ENCODE peak calls at places on chromosomes 3 and 15, in eight cellular contexts. A is aorta, O is mesenchymal stem cell, D is tibial artery, W is PC-3, F is IMR-90, P is tibial nerve, Z is cardiac muscle cell. L is an unnamed sample. For H3K4me1, the result is how much of the 10 kb centered on the place peaks cover.

GRCh38 chr15:68578175-68578959 is 426 bp upstream of the CORO2B start:
- DNase-seq in Z (peak), A (peak), D (peak), P (peak), W (peak), O (peak), F (peak), L (peak)

GRCh38 chr3:36957862-36958686 is 13.2 kb upstream of the TRANK1 start:
- DNase-seq in W (peak), F (peak), Z (peak), A (no peak), O (peak), D (no peak), P (no peak), L (no peak)

GRCh38 chr15:63069616-63069952 is 27.0 kb downstream of the TPM1 start:
- DNase-seq in Z (no peak), O (peak), W (no peak), F (no peak), A (no peak), P (no peak), D (no peak), L (no peak)

GRCh38 chr3:87436781-87437543 is 160.6 kb upstream of the POU1F1 start:
- DNase-seq in P (no peak), D (no peak), Z (no peak), W (peak), F (no peak), A (no peak), O (no peak), L (no peak)

GRCh38 chr15:29568840-29569532 is 253.3 kb downstream of the TJP1 start:
- DNase-seq in O (no peak), F (no peak), W (peak), D (no peak), A (no peak), P (no peak), Z (peak), L (no peak)

GRCh38 chr3:170714151-170714550 is 128.3 kb upstream of the SLC7A14 start:
- DNase-seq in O (peak), D (no peak), W (peak), F (peak), P (no peak), A (no peak), Z (peak), L (no peak)

GRCh38 chr3:42148982-42149432 is 57.9 kb downstream of the TRAK1 start:
- DNase-seq in P (peak), A (peak), F (peak), W (peak), D (peak), O (peak), Z (peak), L (peak)

GRCh38 chr3:25429441-25429907 is 1.4 kb downstream of the RARB start:
- DNase-seq in A (no peak), Z (peak), W (no peak), P (no peak), O (no peak), D (no peak), F (no peak), L (no peak)

GRCh38 chr3:21894459-21895083 is 143.6 kb upstream of the ZNF385D start:
- DNase-seq in A (no peak), D (no peak), W (peak), F (peak), O (peak), Z (peak), P (no peak), L (no peak)

GRCh38 chr3:105440113-105440512 is 73.4 kb downstream of the ALCAM start:
- DNase-seq in W (no peak), Z (no peak), P (no peak), O (no peak), F (no peak), A (no peak), D (no peak), L (no peak)

GRCh38 chr3:16482770-16483531 is 30.5 kb downstream of the RFTN1 start:
- DNase-seq in Z (no peak), W (no peak), O (peak), F (peak), P (no peak), D (peak), A (peak), L (no peak)

GRCh38 chr3:44248152-44248551 is 6.5 kb downstream of the TOPAZ1 start:
- DNase-seq in P (no peak), F (no peak), W (no peak), D (no peak), A (no peak), Z (no peak), O (no peak), L (no peak)

GRCh38 chr3:141594357-141594756 is 107.5 kb downstream of the RASA2 start:
- DNase-seq in P (no peak), W (no peak), D (no peak), O (no peak), F (no peak), A (no peak), Z (no peak), L (no peak)

GRCh38 chr3:5071061-5071460 is 51.0 kb upstream of the ARL8B start:
- DNase-seq in O (no peak), F (peak), A (no peak), D (no peak), Z (peak), P (no peak), W (no peak), L (no peak)

GRCh38 chr15:52005748-52006701 is 13.0 kb upstream of the MAPK6 start:
- DNase-seq in W (peak), P (no peak), O (peak), F (peak), Z (peak), D (no peak), A (no peak), L (no peak)

GRCh38 chr15:63522143-63522531 is 17.7 kb downstream of the USP3 start:
- DNase-seq in W (no peak), F (no peak), A (no peak), D (no peak), P (no peak), O (no peak), Z (peak), L (no peak)

GRCh38 chr3:41808152-41808551 is 153.8 kb downstream of the ULK4 start:
- DNase-seq in P (no peak), D (no peak), A (no peak), Z (peak), O (peak), F (peak), W (peak), L (no peak)

GRCh38 chr3:31448035-31448881 is 84.5 kb upstream of the STT3B start:
- DNase-seq in O (no peak), F (peak), P (no peak), Z (peak), A (no peak), D (no peak), W (peak), L (no peak)

GRCh38 chr3:98885851-98886250 is 15.6 kb downstream of the DCBLD2 start:
- DNase-seq in W (no peak), P (no peak), D (no peak), A (no peak), O (peak), Z (peak), F (peak), L (peak)

GRCh38 chr15:73683624-73684536 is at the start of gene CD276:
- DNase-seq in F (peak), Z (peak), D (peak), A (peak), O (peak), P (peak), W (peak), L (peak)

GRCh38 chr3:171809513-171810277 is 588 bp downstream of the PLD1 start:
- DNase-seq in Z (peak), F (peak), W (peak), P (peak), D (peak), A (peak), O (peak), L (peak)
- H3K4me1 ChIP-seq in Z (under half), F (under half), W (half or more), P (half or more), D (under half), A (under half), O (under half), L (under half)

DNA sequence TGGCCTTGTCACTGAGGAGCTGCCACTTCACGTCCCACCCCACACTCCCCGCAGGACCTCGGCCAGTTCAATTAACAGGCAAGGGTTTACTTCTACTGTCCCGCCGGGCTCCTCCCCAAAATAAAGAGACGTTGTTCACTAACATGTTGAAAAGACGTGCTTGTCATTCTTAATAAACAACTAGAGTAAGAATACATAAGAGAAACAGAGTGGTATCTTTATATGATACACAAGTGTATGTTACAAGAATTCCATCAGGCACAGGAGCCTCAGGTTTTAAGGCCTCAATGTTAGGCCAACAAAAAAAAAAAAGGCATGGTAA is 326 bp upstream of the IMPDH2 start:
- DNase-seq in D (no peak), W (no peak), F (no peak), P (no peak), O (no peak), A (no peak), Z (no peak), L (no peak)
- H3K4me3 ChIP-seq in D (peak), W (peak), F (no peak), P (peak), O (peak), A (no peak), Z (no peak), L (no peak)

GRCh38 chr3:186361246-186361611 is 805 bp downstream of the DGKG start:
- DNase-seq in W (no peak), D (no peak), F (no peak), P (no peak), Z (no peak), A (no peak), O (no peak), L (no peak)

GRCh38 chr3:186362409-186362757 is 349 bp upstream of the DGKG start:
- DNase-seq in P (no peak), A (no peak), F (no peak), Z (no peak), O (no peak), W (no peak), D (no peak), L (no peak)

GRCh38 chr3:186362988-186363387 is 954 bp upstream of the DGKG start:
- DNase-seq in F (no peak), Z (no peak), O (no peak), A (peak), W (no peak), D (peak), P (no peak), L (no peak)

GRCh38 chr3:186360779-186361178 is 1.3 kb downstream of the DGKG start:
- DNase-seq in W (no peak), A (peak), O (no peak), F (no peak), D (no peak), P (no peak), Z (no peak), L (peak)

GRCh38 chr3:186361612-186362408 is at the start of gene DGKG:
- DNase-seq in A (peak), D (peak), W (peak), P (peak), O (no peak), F (no peak), Z (peak), L (peak)
- H3K4me1 ChIP-seq in A (under half), D (half or more), W (under half), P (under half), O (under half), F (under half), Z (under half), L (under half)

DNA sequence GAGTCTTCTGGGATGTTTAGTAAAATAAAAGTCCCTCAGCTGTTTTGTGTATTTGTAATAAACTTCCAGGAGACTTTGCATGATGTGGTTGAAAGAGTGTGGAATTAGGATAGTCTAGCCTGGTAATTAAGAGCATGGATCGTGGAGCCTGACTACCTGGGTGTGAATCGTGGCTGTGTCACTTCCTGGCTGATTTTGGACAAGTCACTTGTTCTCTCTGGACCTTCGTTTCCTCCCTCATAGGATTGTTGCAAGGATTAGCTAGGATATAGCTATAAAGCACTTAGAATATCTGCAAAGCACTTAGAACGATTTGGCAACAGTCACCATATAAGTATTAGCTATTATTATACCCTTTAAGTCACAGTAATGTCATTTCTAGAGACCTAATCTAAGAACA is 40.2 kb downstream of the SLMAP start:
- DNase-seq in D (no peak), O (peak), A (no peak), F (peak), W (peak), P (no peak), Z (no peak), L (no peak)
- H3K4me3 ChIP-seq in D (no peak), O (no peak), A (no peak), F (no peak), W (no peak), P (no peak), Z (no peak), L (no peak)

GRCh38 chr3:72761410-72761809 is 86.8 kb downstream of the SHQ1 start:
- DNase-seq in W (no peak), D (no peak), Z (no peak), A (no peak), P (no peak), O (no peak), F (no peak), L (no peak)

GRCh38 chr3:72754582-72754981 is 93.7 kb downstream of the SHQ1 start:
- DNase-seq in F (no peak), D (no peak), W (no peak), Z (no peak), P (no peak), A (no peak), O (no peak), L (no peak)

GRCh38 chr3:72753495-72753894 is 94.8 kb downstream of the SHQ1 start:
- DNase-seq in W (no peak), P (no peak), D (no peak), O (no peak), A (no peak), F (no peak), Z (no peak), L (no peak)

GRCh38 chr3:72756900-72757299 is 91.3 kb downstream of the SHQ1 start:
- DNase-seq in D (no peak), Z (no peak), O (no peak), W (no peak), A (no peak), F (no peak), P (no peak), L (no peak)
- H3K4me1 ChIP-seq in D (under half), Z (under half), O (under half), W (under half), A (under half), F (under half), P (under half), L (under half)

DNA sequence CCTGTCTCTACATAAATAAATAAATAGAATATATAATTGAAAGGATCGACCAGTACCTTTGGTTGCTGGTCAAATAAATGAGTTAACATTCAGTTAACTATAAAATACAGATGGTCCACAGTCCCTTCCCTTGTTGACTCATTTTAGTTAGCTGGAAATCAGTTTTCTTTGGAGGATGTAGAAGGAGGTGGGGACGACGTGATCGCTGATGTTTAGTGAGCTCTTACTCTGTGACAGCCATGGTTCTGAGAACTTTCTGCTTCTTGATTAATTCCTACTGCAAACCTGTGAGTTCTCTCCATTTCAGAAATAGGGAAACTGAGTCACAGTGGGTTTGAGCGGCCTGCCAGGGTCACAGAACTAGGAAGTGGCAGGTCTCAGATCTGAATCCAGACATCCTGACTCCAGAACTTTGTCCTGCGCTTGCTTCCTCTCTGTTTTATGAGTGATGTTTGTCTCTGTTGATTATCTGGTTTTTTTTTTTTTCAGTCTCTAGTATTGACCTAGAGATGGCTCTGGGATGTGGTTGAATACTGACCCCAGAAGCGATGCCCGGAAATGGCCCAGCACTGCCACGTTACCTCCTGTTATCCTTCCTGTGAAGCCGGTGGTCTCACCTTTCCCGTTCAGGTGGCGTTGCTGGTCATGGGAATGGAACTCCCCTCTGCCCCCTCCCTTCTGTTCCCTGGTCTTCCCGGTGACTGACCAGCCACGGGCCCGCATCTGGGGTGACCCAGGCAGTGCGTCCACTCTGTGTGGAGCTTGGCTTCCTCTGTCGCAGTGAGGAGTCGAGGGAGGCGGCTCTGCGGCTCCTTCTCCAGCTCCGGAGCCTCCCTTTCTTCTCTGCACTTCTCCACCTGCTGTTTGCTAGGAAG is 18.2 kb downstream of the SYNM start:
- DNase-seq in F (no peak), P (no peak), D (no peak), O (peak), Z (no peak), W (peak), A (peak), L (no peak)
- H3K4me3 ChIP-seq in F (no peak), P (no peak), D (peak), O (peak), Z (no peak), W (peak), A (no peak), L (peak)

GRCh38 chr15:64618569-64618968 is 156.8 kb downstream of the RBPMS2 start:
- DNase-seq in A (no peak), W (no peak), F (no peak), Z (no peak), D (no peak), O (no peak), P (no peak), L (no peak)
- H3K4me1 ChIP-seq in A (under half), W (under half), F (under half), Z (under half), D (under half), O (under half), P (under half), L (under half)

DNA sequence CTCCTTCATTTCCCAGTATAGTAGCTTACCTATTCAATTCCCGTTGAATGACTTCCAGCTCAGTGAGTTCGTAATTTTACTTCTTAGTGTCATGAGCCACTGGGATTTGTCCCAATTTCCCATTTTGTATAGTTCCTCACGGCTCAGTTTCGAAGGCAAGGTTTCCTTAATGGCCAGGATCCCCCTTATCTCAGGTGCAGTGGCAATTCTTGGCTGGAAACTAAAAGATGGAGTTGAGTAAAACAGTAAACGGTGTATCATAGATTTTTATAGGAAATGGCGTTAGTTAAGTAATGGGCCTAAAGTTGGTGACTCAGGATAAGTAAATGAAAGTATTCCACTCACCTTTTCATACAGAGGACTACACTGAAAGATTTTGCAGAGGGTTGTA is 522 bp upstream of the LMLN start:
- DNase-seq in W (no peak), Z (no peak), O (no peak), F (no peak), P (no peak), D (no peak), A (no peak), L (no peak)
- H3K4me3 ChIP-seq in W (peak), Z (peak), O (peak), F (peak), P (peak), D (peak), A (peak), L (peak)